ENCODE peak calls at places on chromosomes 1 and 21, in eight cellular contexts. H is SJSA1, M is gastrocnemius medialis, G is BJ, X is cardiac muscle cell, F is lower lobe of right lung, O is thoracic aorta, R is heart left ventricle. V is an unnamed sample.

GRCh38 chr1:66331641-66332523 is 202.1 kb upstream of the SGIP1 start:
- DNase-seq in G (no peak), R (peak), F (peak), M (peak), O (peak), X (peak), H (peak), V (peak)

GRCh38 chr1:78044796-78045599 is 768 bp upstream of the GIPC2 start:
- DNase-seq in F (no peak), M (no peak), R (no peak), G (no peak), X (no peak), O (no peak), H (no peak), V (no peak)

GRCh38 chr1:50973875-50974617 is 4.0 kb downstream of the CDKN2C start:
- DNase-seq in O (no peak), G (no peak), H (peak), R (no peak), M (no peak), X (no peak), F (no peak), V (no peak)

GRCh38 chr1:214008791-214009612 is 21.2 kb downstream of the PROX1 start:
- DNase-seq in R (no peak), O (no peak), F (no peak), G (no peak), M (no peak), X (no peak), H (no peak), V (no peak)

GRCh38 chr21:42282715-42283114 is 32.5 kb downstream of the TFF3 start:
- DNase-seq in X (no peak), G (no peak), O (no peak), M (no peak), H (no peak), F (peak), R (no peak), V (no peak)

GRCh38 chr21:26027696-26028095 is 142.9 kb downstream of the APP start:
- DNase-seq in F (no peak), O (no peak), R (no peak), G (no peak), H (no peak), M (no peak), X (no peak), V (no peak)

GRCh38 chr21:32520885-32521735 is 64.2 kb downstream of the TCP10L start:
- DNase-seq in M (peak), H (peak), F (peak), O (peak), G (peak), R (peak), X (peak), V (peak)

GRCh38 chr1:176466514-176466913 is 3.5 kb downstream of the PAPPA2 start:
- DNase-seq in M (no peak), F (no peak), H (no peak), G (no peak), X (no peak), O (no peak), R (no peak), V (no peak)

GRCh38 chr1:194717941-194718340 is 1531.5 kb upstream of the B3GALT2 start:
- DNase-seq in G (peak), M (no peak), H (no peak), X (no peak), F (no peak), O (no peak), R (no peak), V (no peak)

GRCh38 chr1:31416101-31416736 is 3.2 kb downstream of the SERINC2 start:
- DNase-seq in F (no peak), R (no peak), G (no peak), X (no peak), H (no peak), O (no peak), M (peak), V (no peak)

GRCh38 chr1:33074193-33074945 is 6.6 kb upstream of the AZIN2 start:
- DNase-seq in O (no peak), H (no peak), F (no peak), M (no peak), G (no peak), R (no peak), X (no peak), V (no peak)

GRCh38 chr21:42319851-42320602 is 4.8 kb upstream of the TFF3 start:
- DNase-seq in R (no peak), F (no peak), H (peak), M (no peak), G (no peak), O (no peak), X (no peak), V (no peak)

GRCh38 chr1:25050165-25050564 is 120.1 kb upstream of the RUNX3 start:
- DNase-seq in M (peak), F (no peak), R (no peak), X (no peak), H (no peak), O (no peak), G (no peak), V (no peak)

GRCh38 chr1:25053576-25054075 is 123.5 kb upstream of the RUNX3 start:
- DNase-seq in M (no peak), F (peak), H (no peak), X (no peak), R (no peak), O (no peak), G (no peak), V (no peak)

GRCh38 chr1:25051906-25052305 is 121.8 kb upstream of the RUNX3 start:
- DNase-seq in R (no peak), F (no peak), M (no peak), G (no peak), X (no peak), O (no peak), H (no peak), V (no peak)

GRCh38 chr1:25049190-25049589 is 119.1 kb upstream of the RUNX3 start:
- DNase-seq in M (peak), O (no peak), R (no peak), G (no peak), X (no peak), H (no peak), F (no peak), V (no peak)

GRCh38 chr1:25051504-25051903 is 121.4 kb upstream of the RUNX3 start:
- DNase-seq in O (no peak), X (no peak), M (no peak), H (no peak), R (no peak), F (no peak), G (no peak), V (no peak)
- H3K4me3 ChIP-seq in O (no peak), X (no peak), M (no peak), H (no peak), R (no peak), F (no peak), G (no peak), V (no peak)

GRCh38 chr21:38499296-38499695 is 1.0 kb upstream of the ERG start:
- DNase-seq in R (no peak), M (no peak), F (no peak), G (no peak), O (no peak), H (no peak), X (no peak), V (no peak)

GRCh38 chr21:38495242-38495641 is 3.0 kb downstream of the ERG start:
- DNase-seq in M (no peak), G (no peak), X (no peak), R (no peak), H (no peak), F (no peak), O (no peak), V (no peak)

GRCh38 chr21:38496224-38496623 is 2.1 kb downstream of the ERG start:
- DNase-seq in O (no peak), H (no peak), F (no peak), M (no peak), X (no peak), G (no peak), R (no peak), V (no peak)

GRCh38 chr21:38500073-38500472 is 1.8 kb upstream of the ERG start:
- DNase-seq in O (no peak), M (no peak), X (no peak), H (no peak), R (no peak), F (no peak), G (no peak), V (no peak)

DNA sequence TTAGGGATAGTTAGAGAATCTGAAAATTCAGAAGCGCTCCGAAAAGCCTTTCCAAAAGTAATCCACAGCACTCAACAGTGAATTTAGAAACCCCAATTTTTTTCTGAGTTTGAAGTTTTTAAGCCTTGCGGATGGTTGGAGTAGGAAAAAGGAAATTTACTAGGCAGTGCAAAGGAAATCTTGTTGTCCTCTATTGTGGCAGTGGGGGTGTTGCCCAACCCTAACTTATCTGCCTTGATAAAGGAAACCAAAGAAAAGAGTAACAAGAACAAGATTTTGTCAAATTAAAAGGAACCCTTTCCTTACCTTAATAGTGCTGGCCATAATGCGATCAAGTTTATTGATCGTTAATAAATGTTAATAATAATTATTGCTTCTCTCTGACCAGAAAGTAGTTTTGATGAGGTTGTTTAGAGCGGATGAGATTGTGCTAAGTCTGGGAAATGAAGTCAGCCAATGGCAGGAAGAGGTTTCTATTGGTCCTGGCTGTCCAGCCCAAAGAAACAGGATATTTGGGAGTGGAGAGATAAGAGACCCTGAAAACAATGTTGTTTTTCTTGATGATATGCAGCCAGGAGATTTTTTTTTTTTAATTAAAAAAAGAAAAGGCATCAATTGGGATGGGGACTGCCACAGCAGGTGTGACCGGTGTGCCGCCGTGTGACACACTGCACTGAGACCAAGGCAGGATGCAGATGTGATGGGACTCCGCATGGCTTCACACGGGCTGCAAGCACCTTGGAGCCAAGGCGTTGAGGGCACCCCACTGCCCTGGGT is at the start of gene ERG:
- DNase-seq in F (no peak), O (no peak), G (no peak), X (peak), R (peak), H (no peak), M (no peak), V (no peak)
- H3K4me3 ChIP-seq in F (peak), O (peak), G (no peak), X (no peak), R (peak), H (no peak), M (peak), V (no peak)

GRCh38 chr1:161217831-161218230 is 2.7 kb downstream of the FCER1G start:
- DNase-seq in X (no peak), H (no peak), M (no peak), G (no peak), F (no peak), O (no peak), R (no peak), V (no peak)
- H3K4me3 ChIP-seq in X (no peak), H (no peak), M (peak), G (no peak), F (peak), O (peak), R (no peak), V (no peak)

DNA sequence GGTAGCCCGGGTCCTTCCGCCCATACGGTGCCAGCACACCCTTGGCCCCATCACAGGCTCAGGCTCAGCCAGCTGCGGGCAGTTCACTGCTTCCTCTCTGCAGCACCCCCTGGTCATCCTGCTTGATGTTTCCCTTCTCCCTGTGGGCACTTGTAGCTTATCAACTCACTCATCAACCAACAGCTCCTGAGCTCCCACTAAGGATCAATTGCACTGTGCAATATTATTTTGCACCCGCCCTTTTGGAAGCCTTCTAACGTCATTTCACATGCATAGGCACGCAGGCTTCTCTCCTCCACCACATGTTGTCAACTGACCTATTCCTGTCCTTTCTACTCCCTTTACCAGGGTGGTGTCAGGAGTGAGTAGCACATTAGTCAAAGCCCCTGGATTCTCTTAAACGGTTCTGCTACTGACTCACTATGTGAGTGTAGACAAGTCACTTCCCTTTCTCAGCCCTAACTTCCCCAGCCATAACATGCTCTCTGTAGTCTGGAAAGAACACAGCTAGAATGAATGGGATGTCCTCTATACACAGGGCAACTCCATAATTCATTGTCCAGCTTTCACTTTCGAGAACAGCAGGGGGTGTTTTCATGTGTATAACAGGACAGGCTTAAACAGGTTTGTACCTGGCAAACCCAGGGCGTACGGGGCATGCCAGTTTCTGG is 47.1 kb upstream of the IRF2BP2 start:
- DNase-seq in G (peak), X (peak), R (no peak), H (peak), M (no peak), O (no peak), F (no peak), V (peak)
- H3K4me3 ChIP-seq in G (no peak), X (no peak), R (no peak), H (peak), M (no peak), O (no peak), F (no peak), V (no peak)

DNA sequence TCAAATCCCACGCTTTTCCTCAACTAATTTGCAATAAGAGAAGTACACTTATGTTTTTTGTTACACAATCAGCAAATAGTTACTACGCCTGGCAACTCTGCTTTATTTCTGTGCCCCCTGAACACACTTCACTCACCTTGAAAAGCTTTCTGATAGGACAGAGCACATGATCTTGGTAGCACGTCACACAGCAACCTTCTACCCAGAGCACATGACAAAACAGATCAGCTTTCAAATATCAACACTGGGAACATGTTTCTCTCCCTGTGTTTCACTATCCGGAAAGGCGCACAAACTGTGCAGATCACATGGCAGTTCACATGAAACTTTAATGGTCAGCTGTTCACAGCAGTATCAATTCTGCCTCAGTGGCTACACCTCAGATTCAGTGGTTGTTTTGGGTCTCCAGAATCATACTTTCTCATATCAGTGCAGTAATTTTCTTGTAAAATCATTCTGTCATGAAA is 2.2 kb downstream of the SLC19A2 start:
- DNase-seq in F (no peak), O (no peak), M (peak), X (peak), R (peak), G (no peak), H (no peak), V (peak)
- H3K4me3 ChIP-seq in F (peak), O (peak), M (peak), X (peak), R (peak), G (no peak), H (no peak), V (no peak)

GRCh38 chr1:172704446-172705176 is 45.7 kb downstream of the FASLG start:
- DNase-seq in F (no peak), R (no peak), M (no peak), G (no peak), H (no peak), O (no peak), X (no peak), V (no peak)
- H3K4me3 ChIP-seq in F (no peak), R (no peak), M (no peak), G (no peak), H (no peak), O (no peak), X (no peak), V (no peak)

DNA sequence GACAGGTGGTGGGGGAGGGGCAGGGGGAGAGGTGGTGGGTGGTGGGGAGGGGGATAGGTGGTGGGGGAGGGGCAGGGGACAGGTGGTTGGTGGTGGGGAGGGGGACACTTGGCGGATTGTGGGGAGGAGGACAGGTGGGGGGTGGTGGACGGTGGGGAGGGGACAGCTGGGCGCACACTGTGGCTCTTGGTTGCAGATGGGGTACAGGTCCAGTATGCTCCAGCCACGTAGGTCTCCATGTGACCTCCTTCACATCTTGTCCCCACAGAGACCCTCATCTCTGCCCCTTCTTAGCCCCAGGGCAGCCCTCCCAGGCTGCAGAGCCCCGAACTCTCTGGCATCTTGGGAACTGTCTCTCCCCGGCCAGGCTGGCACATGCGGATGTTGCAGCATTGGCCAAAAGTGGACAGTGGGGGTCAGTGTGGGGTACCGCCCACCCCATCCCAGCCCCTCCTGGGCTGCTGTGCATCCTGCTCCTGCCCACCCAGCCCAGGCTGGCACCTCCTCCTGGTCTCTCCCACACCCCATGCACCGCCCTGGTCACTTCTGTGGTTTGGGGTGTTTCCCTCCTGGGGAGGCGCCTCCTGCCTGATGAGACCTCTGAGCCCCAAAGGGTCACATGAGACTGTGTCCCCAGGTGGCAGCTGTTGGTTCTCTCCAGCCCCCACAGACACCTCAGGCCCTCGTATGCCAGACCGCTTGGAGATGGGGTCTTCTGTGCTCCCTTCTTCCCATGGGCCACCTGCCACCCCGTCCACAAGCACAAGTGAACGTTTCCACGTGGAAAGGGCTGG is 7.6 kb upstream of the SLC19A1 start:
- DNase-seq in X (no peak), O (no peak), R (peak), F (peak), G (no peak), H (no peak), M (no peak), V (no peak)
- H3K4me3 ChIP-seq in X (no peak), O (no peak), R (no peak), F (no peak), G (no peak), H (no peak), M (no peak), V (no peak)